ENCODE peak calls at places on chromosomes 2 and 18, in four cellular contexts. G is B cell, B is AG09309, W is coronary artery. A is an unnamed sample.

GRCh38 chr2:46651363-46652099 is 172.2 kb downstream of the TMEM247 start:
- DNase-seq in G (no peak), W (no peak), B (no peak), A (no peak)

GRCh38 chr2:3195865-3196504 is 181.6 kb downstream of the EIPR1 start:
- DNase-seq in G (peak), B (no peak), W (no peak), A (no peak)

GRCh38 chr2:22355816-22356433 is 1029.1 kb upstream of the KLHL29 start:
- DNase-seq in G (peak), B (no peak), W (no peak), A (peak)

GRCh38 chr18:68233043-68233442 is 481.9 kb downstream of the TMX3 start:
- DNase-seq in W (no peak), B (no peak), G (no peak), A (no peak)

GRCh38 chr2:185947722-185948121 is 209.1 kb downstream of the FSIP2 start:
- DNase-seq in B (no peak), W (no peak), G (no peak), A (no peak)

GRCh38 chr2:239035361-239035814 is 187.5 kb downstream of the TWIST2 start:
- DNase-seq in W (no peak), B (no peak), G (peak), A (peak)

GRCh38 chr18:8367217-8367988 is 241.8 kb upstream of the RAB12 start:
- DNase-seq in G (peak), W (no peak), B (no peak), A (peak)

GRCh38 chr2:126886201-126886905 is 12.3 kb upstream of the TEX51 start:
- DNase-seq in W (peak), G (peak), B (no peak), A (peak)

GRCh38 chr2:600542-601386 is 76.4 kb downstream of the TMEM18 start:
- DNase-seq in W (no peak), G (no peak), B (no peak), A (peak)

GRCh38 chr2:43105586-43106562 is 120.5 kb downstream of the ZFP36L2 start:
- DNase-seq in B (no peak), W (no peak), G (peak), A (peak)

GRCh38 chr2:202944403-202944802 is 32.3 kb downstream of the CARF start:
- DNase-seq in W (no peak), G (no peak), B (no peak), A (no peak)

GRCh38 chr2:45649855-45650806 is 1.3 kb upstream of the PRKCE start:
- DNase-seq in W (peak), B (no peak), G (peak), A (peak)

GRCh38 chr2:136957044-136957443 is 191.7 kb downstream of the THSD7B start:
- DNase-seq in G (no peak), B (no peak), W (no peak), A (no peak)

GRCh38 chr2:16018277-16019059 is 78.1 kb downstream of the MYCN start:
- DNase-seq in W (no peak), B (no peak), G (no peak), A (no peak)

GRCh38 chr2:69764286-69765058 is 22.5 kb downstream of the ANXA4 start:
- DNase-seq in G (no peak), B (no peak), W (no peak), A (no peak)

GRCh38 chr2:170881840-170882239 is 47.2 kb upstream of the GORASP2 start:
- DNase-seq in W (no peak), B (no peak), G (no peak), A (no peak)

GRCh38 chr2:68632026-68632425 is 11.4 kb upstream of the PROKR1 start:
- DNase-seq in B (no peak), G (no peak), W (no peak), A (no peak)

GRCh38 chr2:227205701-227206100 is 41.3 kb downstream of the COL4A3 start:
- DNase-seq in G (no peak), B (no peak), W (no peak), A (no peak)

GRCh38 chr2:98505311-98505808 is 60.7 kb downstream of the INPP4A start:
- DNase-seq in B (no peak), G (no peak), W (no peak), A (no peak)

GRCh38 chr2:96822786-96823185 is 6.7 kb downstream of the CNNM3 start:
- DNase-seq in G (no peak), B (no peak), W (no peak), A (no peak)

GRCh38 chr18:13095466-13095865 is 104.3 kb downstream of the CEP192 start:
- DNase-seq in G (no peak), B (no peak), W (no peak), A (no peak)

DNA sequence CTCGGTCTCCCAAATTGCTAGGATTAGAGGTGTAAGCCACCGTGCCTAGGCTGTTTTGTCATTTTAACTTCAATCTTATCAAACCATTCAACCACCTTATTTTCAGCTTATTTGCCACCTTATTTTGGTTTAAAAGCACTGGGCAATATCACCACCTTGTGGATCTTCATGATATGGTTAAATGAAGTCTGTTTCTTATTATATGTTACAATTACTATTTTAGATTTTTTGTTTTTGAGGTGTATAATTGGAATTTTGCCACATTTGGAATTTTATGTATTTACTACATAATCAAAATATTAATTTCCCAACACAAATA is 43.8 kb upstream of the SCN9A start:
- DNase-seq in G (no peak), B (no peak), W (no peak), A (no peak)
- TF ChIP-seq CTCF in G (no peak), B (peak), W (no peak), A (no peak)

DNA sequence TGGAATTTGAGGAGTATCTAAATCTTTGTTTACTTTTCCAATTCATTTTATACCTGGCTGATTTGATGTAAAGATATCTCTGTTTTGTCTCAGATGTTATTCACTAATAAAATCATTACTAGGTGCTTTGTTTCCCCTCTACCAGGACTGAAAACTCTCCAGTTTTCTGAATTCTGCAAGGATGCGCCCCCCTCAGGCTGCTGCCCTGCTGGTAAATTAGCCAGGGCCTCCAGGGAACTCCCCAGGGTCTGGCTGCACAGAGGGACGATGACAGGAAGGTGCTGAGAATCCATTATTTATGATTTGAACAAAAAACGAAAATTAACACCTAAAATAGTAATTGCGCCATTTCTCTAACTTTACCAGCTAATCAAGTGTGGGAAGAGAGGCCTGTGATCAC is 541.2 kb upstream of the POU3F3 start:
- DNase-seq in G (no peak), B (no peak), W (no peak), A (no peak)
- TF ChIP-seq CTCF in G (no peak), B (no peak), W (no peak), A (no peak)

GRCh38 chr18:49768051-49768391 is 45.3 kb downstream of the ACAA2 start:
- DNase-seq in G (no peak), W (no peak), B (peak), A (no peak)
- TF ChIP-seq CTCF in G (no peak), W (no peak), B (peak), A (peak)

DNA sequence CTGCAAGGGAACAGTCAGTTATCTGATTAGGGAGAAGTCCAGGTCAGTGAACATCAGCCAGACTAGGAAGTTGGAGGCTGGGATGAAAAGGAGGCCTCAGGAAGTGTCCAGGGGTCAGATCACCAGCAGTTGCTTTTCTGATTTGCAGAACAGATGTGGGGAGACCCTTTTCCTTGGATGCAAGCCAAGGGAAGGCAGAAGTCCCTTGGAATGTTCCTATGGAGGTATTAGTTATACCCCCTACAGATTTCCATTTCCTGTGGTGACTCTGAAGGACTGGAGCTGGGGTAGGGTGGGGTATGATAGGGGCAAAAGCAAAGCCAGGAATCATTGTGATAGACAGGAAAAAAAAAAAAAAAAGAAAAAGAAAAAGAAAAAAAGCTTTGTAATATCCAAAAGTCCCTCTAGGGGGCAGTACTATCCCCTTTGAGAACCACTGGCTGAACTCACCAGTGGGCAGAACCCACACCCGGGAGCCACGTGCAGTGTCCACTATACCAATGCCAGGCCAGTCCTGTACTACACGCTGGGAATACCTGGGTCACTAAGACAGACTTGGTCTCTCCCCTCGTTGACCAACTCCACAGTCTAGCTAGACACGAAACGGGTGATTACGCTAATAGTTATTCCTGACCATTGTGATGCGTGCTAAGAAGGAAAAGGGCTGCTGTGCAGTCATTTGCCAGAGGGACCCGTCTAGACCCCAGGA is 7.4 kb downstream of the DYSF start:
- DNase-seq in G (no peak), W (no peak), B (no peak), A (no peak)
- TF ChIP-seq CTCF in G (no peak), W (no peak), B (peak), A (peak)

A was measured in GM13977.